ENCODE peak calls at places on chromosomes 5 and 9, in six cellular contexts. C, H, O, Y, Z and G are unnamed samples.

GRCh38 chr5:147303976-147304375 is 69.2 kb downstream of the STK32A start:
- DNase-seq in O (no peak), H (no peak), Z (peak), C (no peak), Y (peak), G (no peak)

GRCh38 chr5:125961150-125961549 is 462.1 kb upstream of the GRAMD2B start:
- DNase-seq in O (no peak), C (no peak), Y (no peak), Z (no peak), H (no peak), G (no peak)

GRCh38 chr9:127767909-127768331 is 10.5 kb downstream of the SH2D3C start:
- DNase-seq in O (no peak), Y (no peak), C (peak), H (no peak), Z (no peak), G (no peak)

GRCh38 chr5:59039296-59040006 is 456.6 kb downstream of the RAB3C start:
- DNase-seq in C (peak), O (peak), Y (no peak), H (peak), Z (peak), G (peak)

GRCh38 chr5:156735477-156735876 is 114.6 kb upstream of the PPP1R2B start:
- DNase-seq in C (no peak), Z (no peak), H (no peak), Y (no peak), O (no peak), G (no peak)

GRCh38 chr9:122221223-122221811 is 7.4 kb downstream of the LHX6 start:
- DNase-seq in Y (no peak), C (no peak), Z (no peak), H (no peak), O (no peak), G (no peak)

GRCh38 chr5:135127604-135128240 is 93.7 kb upstream of the PITX1 start:
- DNase-seq in O (peak), Y (peak), Z (peak), H (no peak), C (no peak), G (no peak)

GRCh38 chr9:98890256-98890655 is 53.5 kb upstream of the COL15A1 start:
- DNase-seq in Z (no peak), C (no peak), H (peak), Y (no peak), O (no peak), G (no peak)

GRCh38 chr9:90333226-90333625 is 309.4 kb downstream of the DIRAS2 start:
- DNase-seq in H (no peak), Y (no peak), C (no peak), Z (peak), O (no peak), G (no peak)

GRCh38 chr5:33049845-33050244 is 338.7 kb downstream of the NPR3 start:
- DNase-seq in H (no peak), O (no peak), Z (peak), Y (no peak), C (no peak), G (no peak)

GRCh38 chr9:110997847-110998246 is 40.4 kb downstream of the LPAR1 start:
- DNase-seq in Y (no peak), Z (peak), O (no peak), H (no peak), C (no peak), G (no peak)

GRCh38 chr5:162377895-162378294 is 310.3 kb downstream of the GABRG2 start:
- DNase-seq in Y (no peak), Z (no peak), C (no peak), O (no peak), H (no peak), G (no peak)

GRCh38 chr9:129483467-129484324 is 137.2 kb downstream of the C9orf50 start:
- DNase-seq in C (peak), Y (no peak), O (peak), H (peak), Z (peak), G (peak)

GRCh38 chr9:116365056-116365471 is 211.5 kb downstream of the PAPPA start:
- DNase-seq in O (no peak), C (peak), Z (peak), Y (peak), H (peak), G (no peak)

GRCh38 chr5:72702881-72703434 is 113.5 kb upstream of the TNPO1 start:
- DNase-seq in Z (no peak), O (no peak), C (no peak), H (no peak), Y (no peak), G (no peak)

GRCh38 chr9:112234779-112235178 is 59.7 kb upstream of the SUSD1 start:
- DNase-seq in Y (no peak), Z (no peak), H (no peak), O (no peak), C (no peak), G (no peak)

GRCh38 chr9:14031015-14031414 is 282.9 kb downstream of the NFIB start:
- DNase-seq in Z (peak), H (no peak), O (no peak), Y (peak), C (no peak), G (no peak)

GRCh38 chr9:131799177-131799823 is 59.4 kb upstream of the RAPGEF1 start:
- DNase-seq in Z (peak), H (peak), C (peak), O (peak), Y (no peak), G (no peak)

GRCh38 chr5:67401166-67401565 is 204.6 kb upstream of the CD180 start:
- DNase-seq in C (no peak), Z (no peak), H (no peak), O (no peak), Y (no peak), G (no peak)

GRCh38 chr5:107621089-107621488 is 49.6 kb downstream of the EFNA5 start:
- DNase-seq in C (no peak), O (no peak), Z (no peak), H (no peak), Y (no peak), G (no peak)

GRCh38 chr9:6609499-6610016 is 36.0 kb downstream of the GLDC start:
- DNase-seq in Y (no peak), H (no peak), O (no peak), C (no peak), Z (no peak), G (no peak)

GRCh38 chr5:54180616-54181015 is 129.8 kb downstream of the ARL15 start:
- DNase-seq in H (no peak), C (no peak), Z (no peak), O (no peak), Y (no peak), G (no peak)

GRCh38 chr9:91138760-91139159 is 223.0 kb downstream of the AUH start:
- DNase-seq in Y (peak), Z (no peak), C (no peak), H (no peak), O (no peak), G (no peak)

GRCh38 chr5:1527533-1528205 is 3.9 kb upstream of the LPCAT1 start:
- DNase-seq in Z (no peak), C (no peak), Y (no peak), O (peak), H (no peak), G (no peak)

GRCh38 chr9:15306068-15306756 is 804 bp downstream of the TTC39B start:
- DNase-seq in Y (no peak), O (peak), Z (peak), C (peak), H (peak), G (peak)

GRCh38 chr9:22244141-22245011 is 202.2 kb upstream of the DMRTA1 start:
- DNase-seq in Y (no peak), H (peak), C (peak), O (peak), Z (peak), G (no peak)

GRCh38 chr5:173327948-173328895 is at the start of gene STC2:
- DNase-seq in Z (peak), Y (no peak), C (peak), H (peak), O (no peak), G (no peak)
- TF ChIP-seq CTCF in Z (no peak), Y (peak), C (no peak), H (no peak), O (no peak), G (no peak)

GRCh38 chr9:75088646-75089368 is 493 bp downstream of the OSTF1 start:
- DNase-seq in Z (peak), O (peak), Y (no peak), C (peak), H (peak), G (peak)
- TF ChIP-seq CTCF in Z (peak), O (no peak), Y (peak), C (peak), H (peak), G (no peak)

GRCh38 chr5:34503379-34504346 is 152.5 kb upstream of the RAI14 start:
- DNase-seq in Z (peak), H (no peak), C (no peak), Y (no peak), O (no peak), G (no peak)
- TF ChIP-seq CTCF in Z (no peak), H (no peak), C (no peak), Y (no peak), O (no peak), G (no peak)

GRCh38 chr5:122896598-122897282 is 51.3 kb downstream of the SNX24 start:
- DNase-seq in Z (peak), C (no peak), H (no peak), O (no peak), Y (peak), G (no peak)
- TF ChIP-seq CTCF in Z (peak), C (no peak), H (peak), O (no peak), Y (peak), G (peak)

DNA sequence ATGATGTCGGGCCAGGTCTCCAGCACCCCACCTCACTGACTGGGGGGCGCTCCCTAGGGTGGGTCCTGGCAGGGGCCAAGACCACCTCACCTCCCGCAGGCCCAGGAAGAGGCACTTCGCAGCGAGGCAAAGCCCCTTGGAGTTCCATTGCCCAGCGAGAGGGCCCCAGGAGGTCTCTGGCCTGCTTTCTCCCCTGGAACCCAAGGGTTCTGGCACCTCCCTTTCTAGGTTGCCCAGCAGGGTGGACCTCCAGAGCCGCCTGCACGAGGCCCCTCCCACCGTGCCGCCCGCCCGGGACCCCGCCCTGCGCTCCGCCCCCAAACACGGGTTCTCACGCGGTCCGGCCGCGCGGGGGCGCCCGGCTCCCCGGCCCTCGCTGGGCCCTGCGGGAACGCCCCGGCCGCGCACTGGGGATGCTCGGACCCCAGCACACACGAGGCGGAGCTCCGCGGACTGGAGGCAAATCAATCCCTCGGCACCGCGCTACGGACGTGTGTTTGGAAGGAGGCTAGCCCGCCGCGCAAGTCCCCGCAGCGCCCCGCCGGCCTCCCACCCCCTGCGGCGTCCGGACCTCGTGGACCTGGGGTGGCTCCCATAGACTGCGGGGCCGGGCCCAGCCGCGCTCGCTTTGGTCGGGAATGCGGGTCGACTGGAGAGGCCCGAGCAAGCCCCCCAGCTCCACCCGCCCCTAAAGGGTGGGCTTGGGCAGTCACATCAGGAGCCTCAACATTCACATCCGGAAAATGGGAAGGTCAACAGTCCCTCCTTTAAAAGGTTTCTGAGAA is 99.5 kb upstream of the LMX1B start:
- DNase-seq in Y (no peak), H (peak), C (peak), O (peak), Z (peak), G (no peak)
- TF ChIP-seq CTCF in Y (peak), H (no peak), C (peak), O (peak), Z (peak), G (peak)

GRCh38 chr5:172789687-172790495 is 18.9 kb upstream of the DUSP1 start:
- DNase-seq in O (peak), C (no peak), H (no peak), Y (no peak), Z (no peak), G (no peak)

GRCh38 chr5:172792693-172793570 is 21.9 kb upstream of the DUSP1 start:
- DNase-seq in Z (no peak), H (no peak), O (peak), Y (no peak), C (no peak), G (no peak)

GRCh38 chr5:172791726-172792445 is 20.9 kb upstream of the DUSP1 start:
- DNase-seq in Y (no peak), H (no peak), C (no peak), Z (no peak), O (peak), G (no peak)

GRCh38 chr5:172790496-172790889 is 19.5 kb upstream of the DUSP1 start:
- DNase-seq in Y (no peak), H (no peak), Z (no peak), O (peak), C (no peak), G (no peak)

GRCh38 chr5:172791291-172791690 is 20.3 kb upstream of the DUSP1 start:
- DNase-seq in C (no peak), Y (no peak), Z (no peak), H (no peak), O (no peak), G (no peak)
- TF ChIP-seq CTCF in C (no peak), Y (no peak), Z (no peak), H (no peak), O (no peak), G (no peak)

DNA sequence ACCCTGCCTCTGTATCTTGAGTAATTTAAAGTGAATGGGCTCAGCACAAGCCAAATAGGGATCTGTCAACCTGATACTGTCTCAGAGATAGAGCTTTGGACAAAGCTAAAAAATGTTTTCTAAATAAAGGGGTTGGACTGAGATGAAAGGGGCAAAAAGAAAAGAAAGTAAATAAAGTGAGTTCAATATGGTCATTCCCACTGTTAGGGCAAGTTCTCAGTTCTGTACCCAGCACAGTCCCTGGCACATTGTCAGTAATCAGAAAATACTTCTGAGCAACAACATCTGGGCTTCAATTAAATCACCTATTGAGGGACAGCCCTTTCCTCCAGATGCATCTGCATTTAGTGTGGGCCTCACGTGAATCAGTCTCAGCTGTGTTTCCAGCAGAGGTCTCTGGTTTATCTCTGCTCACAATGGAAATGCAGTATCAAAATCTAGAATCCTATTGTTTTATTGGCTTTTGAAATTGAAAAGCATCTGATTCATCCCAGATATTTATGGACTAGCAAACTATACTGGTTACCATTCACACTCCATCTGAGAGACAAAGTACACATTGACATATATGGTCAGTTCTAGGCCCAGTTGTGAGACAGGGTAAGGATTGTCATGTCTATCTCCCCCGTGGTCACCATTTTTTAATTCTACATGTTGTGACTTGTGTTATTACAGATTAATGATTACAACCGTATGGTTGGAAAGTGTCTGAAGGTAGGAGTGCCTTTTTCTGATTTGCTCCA is 35.7 kb downstream of the ZNF474 start:
- DNase-seq in C (no peak), Y (no peak), Z (no peak), H (no peak), O (no peak), G (no peak)
- TF ChIP-seq CTCF in C (no peak), Y (no peak), Z (no peak), H (no peak), O (no peak), G (no peak)